ENCODE peak calls at places on chromosome X, in six cellular contexts. E, A, X, J, L and Z are unnamed samples. For H3K4me1, the result is how much of the 10 kb centered on the place peaks cover.

GRCh38 chrX:14798805-14799397 is 74.0 kb downstream of the FANCB start:
- DNase-seq in E (no peak), A (no peak), X (no peak), J (no peak), L (no peak), Z (no peak)

GRCh38 chrX:136528645-136529315 is 3.2 kb upstream of the VGLL1 start:
- DNase-seq in E (peak), A (peak), X (no peak), J (no peak), L (no peak), Z (no peak)

GRCh38 chrX:70041993-70042392 is 7.7 kb downstream of the AWAT2 start:
- DNase-seq in E (no peak), A (no peak), X (no peak), J (no peak), L (no peak), Z (no peak)

GRCh38 chrX:9635805-9636204 is 129.8 kb downstream of the GPR143 start:
- DNase-seq in E (no peak), A (no peak), X (no peak), J (peak), L (peak), Z (no peak)

GRCh38 chrX:101260435-101260834 is 30.7 kb downstream of the TAF7L start:
- DNase-seq in E (peak), A (peak), X (peak), J (peak), L (no peak), Z (no peak)

GRCh38 chrX:141936080-141936479 is 32.4 kb downstream of the MAGEC1 start:
- DNase-seq in E (peak), A (no peak), X (no peak), J (no peak), L (peak), Z (no peak)

GRCh38 chrX:136684120-136684519 is 36.2 kb downstream of the CD40LG start:
- DNase-seq in E (no peak), A (no peak), X (no peak), J (no peak), L (no peak), Z (no peak)

GRCh38 chrX:8349816-8350544 is 114.7 kb upstream of the VCX3B start:
- DNase-seq in E (no peak), A (no peak), X (no peak), J (no peak), L (no peak), Z (no peak)

GRCh38 chrX:7205037-7205577 is 57.2 kb upstream of the PUDP start:
- DNase-seq in E (no peak), A (no peak), X (no peak), J (no peak), L (no peak), Z (no peak)

GRCh38 chrX:132094169-132094568 is 33.7 kb downstream of the FRMD7 start:
- DNase-seq in E (no peak), A (no peak), X (no peak), J (peak), L (no peak), Z (no peak)

GRCh38 chrX:2820131-2820771 is 8.5 kb upstream of the GYG2 start:
- DNase-seq in E (no peak), A (no peak), X (no peak), J (no peak), L (no peak), Z (no peak)

GRCh38 chrX:331145-331771 is 12.7 kb upstream of the GTPBP6 start:
- DNase-seq in E (peak), A (no peak), X (no peak), J (peak), L (no peak), Z (no peak)

GRCh38 chrX:45743081-45743533 is 542.4 kb upstream of the DIPK2B start:
- DNase-seq in E (no peak), A (peak), X (no peak), J (peak), L (peak), Z (no peak)

GRCh38 chrX:29922607-29923006 is 292.8 kb upstream of the MAGEB2 start:
- DNase-seq in E (no peak), A (no peak), X (no peak), J (no peak), L (peak), Z (no peak)

GRCh38 chrX:135191838-135192237 is 20.6 kb upstream of the CT55 start:
- DNase-seq in E (no peak), A (no peak), X (no peak), J (no peak), L (no peak), Z (no peak)

GRCh38 chrX:50691820-50692219 is 122.2 kb downstream of the SHROOM4 start:
- DNase-seq in E (peak), A (peak), X (peak), J (peak), L (peak), Z (no peak)

GRCh38 chrX:39595977-39596376 is 501.8 kb downstream of the BCOR start:
- DNase-seq in E (no peak), A (no peak), X (no peak), J (no peak), L (no peak), Z (no peak)

GRCh38 chrX:65686246-65686645 is 18.8 kb downstream of the MSN start:
- DNase-seq in E (no peak), A (no peak), X (no peak), J (no peak), L (no peak), Z (no peak)

GRCh38 chrX:65687367-65687766 is 19.9 kb downstream of the MSN start:
- DNase-seq in E (no peak), A (no peak), X (no peak), J (no peak), L (no peak), Z (no peak)

GRCh38 chrX:65689377-65689776 is 21.9 kb downstream of the MSN start:
- DNase-seq in E (no peak), A (no peak), X (no peak), J (no peak), L (peak), Z (no peak)

GRCh38 chrX:65690057-65690855 is 22.8 kb downstream of the MSN start:
- DNase-seq in E (no peak), A (no peak), X (no peak), J (peak), L (peak), Z (no peak)

DNA sequence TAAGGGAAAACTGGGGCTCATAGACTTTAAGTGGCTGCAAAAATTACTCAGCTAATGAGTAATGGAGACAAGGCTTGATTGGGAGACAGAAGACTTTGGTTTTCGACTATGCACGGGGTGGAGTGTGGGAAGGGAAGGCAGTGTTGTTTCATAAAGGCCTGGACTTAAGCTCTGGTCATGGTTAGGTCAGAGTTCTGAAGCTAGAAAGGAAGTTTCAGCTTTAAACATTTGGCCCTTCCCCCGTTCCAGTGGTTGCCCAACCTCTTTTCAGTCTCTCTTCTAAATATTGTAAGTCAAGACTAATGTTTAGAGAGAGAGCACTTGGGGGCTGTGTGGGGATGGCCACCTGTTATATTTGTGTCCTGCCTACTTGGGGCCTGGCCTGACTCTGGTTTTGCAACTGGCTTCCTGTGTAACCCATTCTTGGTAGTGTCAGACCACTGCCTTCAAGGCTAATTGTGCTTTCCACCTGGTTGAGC is 21.0 kb downstream of the MSN start:
- DNase-seq in E (no peak), A (no peak), X (no peak), J (peak), L (peak), Z (no peak)
- H3K4me1 ChIP-seq in E (under half), A (under half), X (under half), J (half or more), L (under half), Z (half or more)

GRCh38 chrX:12988797-12989196 is 13.9 kb downstream of the TMSB4X start:
- DNase-seq in E (no peak), A (peak), X (no peak), J (peak), L (peak), Z (no peak)
- H3K4me1 ChIP-seq in E (under half), A (under half), X (under half), J (under half), L (under half), Z (under half)

GRCh38 chrX:17968367-17968766 is 107.3 kb upstream of the RAI2 start:
- DNase-seq in E (peak), A (no peak), X (no peak), J (no peak), L (no peak), Z (no peak)
- H3K4me1 ChIP-seq in E (under half), A (under half), X (under half), J (under half), L (under half), Z (under half)

GRCh38 chrX:48913605-48914366 is 2.3 kb upstream of the SLC35A2 start:
- DNase-seq in E (no peak), A (no peak), X (no peak), J (no peak), L (no peak), Z (no peak)

GRCh38 chrX:48918303-48918643 is 551 bp downstream of the PIM2 start:
- DNase-seq in E (peak), A (no peak), X (no peak), J (no peak), L (no peak), Z (no peak)

GRCh38 chrX:48917139-48917980 is 1.5 kb downstream of the PIM2 start:
- DNase-seq in E (peak), A (peak), X (no peak), J (peak), L (peak), Z (peak)

GRCh38 chrX:48911407-48912182 is at the start of gene SLC35A2:
- DNase-seq in E (peak), A (peak), X (no peak), J (peak), L (peak), Z (peak)

GRCh38 chrX:48914593-48915493 is 3.4 kb upstream of the SLC35A2 start:
- DNase-seq in E (no peak), A (no peak), X (no peak), J (no peak), L (no peak), Z (no peak)
- H3K4me1 ChIP-seq in E (under half), A (under half), X (under half), J (under half), L (under half), Z (under half)

GRCh38 chrX:72117636-72118215 is 14.0 kb downstream of the RTL5 start:
- DNase-seq in E (no peak), A (no peak), X (no peak), J (no peak), L (no peak), Z (no peak)

GRCh38 chrX:72123471-72124185 is 8.1 kb downstream of the RTL5 start:
- DNase-seq in E (peak), A (no peak), X (peak), J (peak), L (no peak), Z (no peak)

GRCh38 chrX:72121381-72121780 is 10.3 kb downstream of the RTL5 start:
- DNase-seq in E (no peak), A (no peak), X (no peak), J (peak), L (peak), Z (no peak)

GRCh38 chrX:72122621-72123275 is 9.0 kb downstream of the RTL5 start:
- DNase-seq in E (no peak), A (no peak), X (no peak), J (no peak), L (no peak), Z (no peak)

GRCh38 chrX:72120798-72121197 is 10.9 kb downstream of the RTL5 start:
- DNase-seq in E (no peak), A (no peak), X (no peak), J (peak), L (no peak), Z (no peak)
- H3K4me1 ChIP-seq in E (under half), A (under half), X (under half), J (under half), L (under half), Z (under half)

DNA sequence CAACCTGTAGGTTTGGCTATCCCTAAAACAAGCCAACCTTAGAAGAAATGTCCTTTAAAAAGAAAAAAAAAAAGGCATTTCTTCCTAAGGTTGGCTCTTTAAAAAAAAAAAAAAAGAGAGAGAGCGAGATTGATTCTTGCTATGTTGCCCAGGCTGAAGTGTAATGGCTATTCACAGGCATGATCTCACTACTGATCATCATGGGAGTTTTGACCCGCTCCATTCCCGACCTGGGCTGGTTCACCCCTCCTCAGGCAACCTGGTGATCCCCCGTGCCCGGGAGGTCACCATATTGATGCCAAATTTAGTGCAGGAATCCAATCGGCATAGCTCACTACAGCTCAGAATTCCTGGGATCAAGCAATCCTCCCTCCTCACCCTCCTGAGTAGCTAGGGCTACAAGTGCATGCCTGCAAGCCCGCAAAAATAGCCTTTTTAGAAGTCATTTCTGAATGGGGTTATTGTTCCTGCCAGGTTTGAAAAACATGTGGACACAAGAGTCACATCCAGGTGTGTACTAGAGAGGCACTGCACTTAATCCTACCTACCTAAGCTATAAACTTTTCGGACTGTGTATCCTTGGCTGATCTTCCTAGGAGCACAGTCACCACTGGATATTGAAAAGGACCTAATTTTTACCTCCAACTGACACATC is 61.4 kb upstream of the ZCCHC13 start:
- DNase-seq in E (no peak), A (no peak), X (no peak), J (no peak), L (peak), Z (no peak)
- H3K4me1 ChIP-seq in E (under half), A (under half), X (under half), J (under half), L (under half), Z (under half)

GRCh38 chrX:129781134-129782014 is 1.6 kb downstream of the SASH3 start:
- DNase-seq in E (no peak), A (no peak), X (no peak), J (no peak), L (no peak), Z (peak)

GRCh38 chrX:129780441-129781105 is 824 bp downstream of the SASH3 start:
- DNase-seq in E (no peak), A (no peak), X (no peak), J (no peak), L (no peak), Z (no peak)

GRCh38 chrX:129782706-129783105 is 3.0 kb downstream of the SASH3 start:
- DNase-seq in E (no peak), A (no peak), X (no peak), J (no peak), L (no peak), Z (no peak)

GRCh38 chrX:129783176-129783776 is 3.5 kb downstream of the SASH3 start:
- DNase-seq in E (no peak), A (no peak), X (no peak), J (no peak), L (no peak), Z (no peak)

GRCh38 chrX:129782015-129782495 is 2.3 kb downstream of the SASH3 start:
- DNase-seq in E (no peak), A (no peak), X (no peak), J (no peak), L (no peak), Z (no peak)
- H3K4me1 ChIP-seq in E (under half), A (under half), X (under half), J (under half), L (under half), Z (half or more)